ENCODE peak calls at places on chromosomes 3 and 15, in seven cellular contexts. G, H, M, F, O, V and L are unnamed samples.

GRCh38 chr3:10434144-10434937 is 71.0 kb downstream of the ATP2B2 start:
- DNase-seq in V (no peak), O (no peak), F (no peak), G (no peak), H (no peak), M (no peak), L (no peak)

GRCh38 chr3:110878692-110879091 is 192.9 kb upstream of the NECTIN3 start:
- DNase-seq in F (no peak), M (no peak), H (no peak), G (no peak), O (no peak), V (no peak), L (no peak)

GRCh38 chr3:29805757-29806156 is 524.9 kb downstream of the RBMS3 start:
- DNase-seq in M (no peak), G (peak; percentile 24), O (no peak), V (no peak), H (no peak), F (no peak), L (no peak)

GRCh38 chr3:127458698-127459097 is 131.8 kb downstream of the TPRA1 start:
- DNase-seq in O (no peak), M (no peak), G (no peak), F (no peak), H (no peak), V (peak; percentile 24), L (no peak)

GRCh38 chr3:20317616-20318015 is 131.6 kb upstream of the SGO1 start:
- DNase-seq in H (no peak), M (no peak), G (no peak), V (no peak), O (no peak), F (no peak), L (no peak)

GRCh38 chr3:162799910-162800309 is 1303.3 kb downstream of the OTOL1 start:
- DNase-seq in M (no peak), O (no peak), H (no peak), V (no peak), F (no peak), G (no peak), L (no peak)

GRCh38 chr3:25009665-25010064 is 418.4 kb upstream of the RARB start:
- DNase-seq in H (no peak), G (no peak), V (no peak), F (no peak), O (no peak), M (no peak), L (no peak)

GRCh38 chr3:17207979-17208378 is 323.2 kb downstream of the PLCL2 start:
- DNase-seq in F (no peak), O (no peak), H (no peak), M (no peak), G (no peak), V (no peak), L (no peak)

GRCh38 chr3:100413619-100414018 is 12.3 kb downstream of the LNP1 start:
- DNase-seq in H (no peak), V (no peak), G (no peak), M (no peak), O (no peak), F (no peak), L (no peak)

GRCh38 chr15:32936283-32936918 is 218.6 kb downstream of the GREM1 start:
- DNase-seq in G (peak; percentile 52), H (no peak), O (peak; percentile 2), F (peak; percentile 17), M (no peak), V (no peak), L (no peak)

GRCh38 chr3:50885491-50885890 is 210.8 kb downstream of the DOCK3 start:
- DNase-seq in G (no peak), O (no peak), M (no peak), V (no peak), H (no peak), F (no peak), L (no peak)

GRCh38 chr3:99861216-99861615 is 43.6 kb downstream of the CMSS1 start:
- DNase-seq in F (no peak), M (no peak), H (no peak), V (no peak), G (no peak), O (no peak), L (no peak)

GRCh38 chr15:79853492-79854328 is 43.1 kb downstream of the MTHFS start:
- DNase-seq in H (peak; percentile 27), O (peak; percentile 19), G (peak; percentile 92), V (peak; percentile 61), M (peak; percentile 39), F (peak; percentile 57), L (peak; percentile 52)

GRCh38 chr3:164095279-164095678 is 983.0 kb downstream of the SI start:
- DNase-seq in V (no peak), H (no peak), M (no peak), G (no peak), O (no peak), F (no peak), L (no peak)

GRCh38 chr3:193960485-193961172 is 175.3 kb upstream of the HES1 start:
- DNase-seq in H (no peak), V (no peak), F (no peak), O (no peak), G (peak; percentile 58), M (no peak), L (no peak)

GRCh38 chr3:29527251-29527650 is 246.4 kb downstream of the RBMS3 start:
- DNase-seq in M (no peak), O (no peak), H (no peak), F (no peak), V (no peak), G (no peak), L (no peak)

GRCh38 chr3:42397644-42398043 is 12.8 kb downstream of the LYZL4 start:
- DNase-seq in F (no peak), H (no peak), V (no peak), M (no peak), O (no peak), G (no peak), L (no peak)

GRCh38 chr15:31272558-31273257 is 53.9 kb upstream of the KLF13 start:
- DNase-seq in F (no peak), H (no peak), M (no peak), G (no peak), V (no peak), O (no peak), L (no peak)

GRCh38 chr3:13615019-13615528 is 66.1 kb downstream of the FBLN2 start:
- DNase-seq in M (no peak), G (no peak), F (no peak), O (no peak), V (no peak), H (no peak), L (no peak)

GRCh38 chr3:193830791-193831191 is 237.8 kb downstream of the OPA1 start:
- DNase-seq in V (no peak), M (no peak), H (no peak), O (peak; percentile 43), F (no peak), G (no peak), L (no peak)

GRCh38 chr15:92809880-92810361 is 90.2 kb upstream of the CHD2 start:
- DNase-seq in V (peak; percentile 27), F (no peak), H (no peak), M (no peak), O (peak; percentile 78), G (peak; percentile 67), L (no peak)

GRCh38 chr3:195512798-195513345 is 30.3 kb downstream of the PPP1R2 start:
- DNase-seq in V (no peak), G (peak; percentile 80), H (no peak), O (no peak), M (no peak), F (no peak), L (no peak)